ENCODE peak calls at places on chromosomes 16 and 17, in eight cellular contexts. R is lower lobe of right lung, P is prostate gland, O is heart right ventricle, V is transverse colon, U is brain microvascular endothelial cell, H is astrocyte of the spinal cord, J is fibroblast of mammary gland. B is an unnamed sample.

GRCh38 chr16:21150375-21151001 is at the start of gene DNAH3:
- DNase-seq in R (peak), P (peak), O (no peak), V (peak), U (no peak), H (no peak), J (no peak), B (no peak)

GRCh38 chr16:65510850-65511249 is 389.0 kb upstream of the CDH11 start:
- DNase-seq in R (no peak), P (no peak), O (no peak), V (no peak), U (peak), H (peak), J (no peak), B (no peak)

GRCh38 chr16:84448444-84448843 is 56.0 kb downstream of the MEAK7 start:
- DNase-seq in R (peak), P (no peak), O (no peak), V (no peak), U (no peak), H (no peak), J (no peak), B (no peak)

GRCh38 chr17:19747829-19748806 is at the start of gene ALDH3A1:
- DNase-seq in R (no peak), P (peak), O (no peak), V (peak), U (no peak), H (no peak), J (no peak), B (no peak)

GRCh38 chr16:85403693-85404092 is 209.4 kb upstream of the GSE1 start:
- DNase-seq in R (no peak), P (no peak), O (no peak), V (no peak), U (no peak), H (no peak), J (no peak), B (no peak)

GRCh38 chr17:82866521-82867214 is 26.8 kb upstream of the ZNF750 start:
- DNase-seq in R (peak), P (no peak), O (peak), V (no peak), U (peak), H (peak), J (peak), B (peak)

GRCh38 chr17:42706732-42707131 is 24.4 kb downstream of the CNTNAP1 start:
- DNase-seq in R (no peak), P (no peak), O (no peak), V (no peak), U (no peak), H (no peak), J (no peak), B (no peak)

GRCh38 chr16:57070424-57070823 is 22.0 kb upstream of the CPNE2 start:
- DNase-seq in R (no peak), P (no peak), O (no peak), V (no peak), U (no peak), H (no peak), J (no peak), B (no peak)

GRCh38 chr16:8398548-8398947 is 191.8 kb downstream of the TMEM114 start:
- DNase-seq in R (no peak), P (no peak), O (no peak), V (no peak), U (no peak), H (no peak), J (no peak), B (no peak)

GRCh38 chr16:48393843-48394703 is 8.9 kb upstream of the SIAH1 start:
- DNase-seq in R (no peak), P (no peak), O (no peak), V (no peak), U (peak), H (no peak), J (peak), B (peak)

GRCh38 chr16:24610421-24610765 is 71.0 kb downstream of the RBBP6 start:
- DNase-seq in R (no peak), P (no peak), O (no peak), V (peak), U (no peak), H (peak), J (peak), B (no peak)

GRCh38 chr17:30393911-30394867 is 15.5 kb downstream of the CPD start:
- DNase-seq in R (no peak), P (no peak), O (no peak), V (no peak), U (no peak), H (no peak), J (no peak), B (no peak)

GRCh38 chr16:49201118-49201517 is 80.5 kb downstream of the CBLN1 start:
- DNase-seq in R (no peak), P (no peak), O (no peak), V (no peak), U (no peak), H (no peak), J (no peak), B (no peak)

GRCh38 chr17:78040561-78041400 is 82.3 kb downstream of the TNRC6C start:
- DNase-seq in R (peak), P (peak), O (peak), V (peak), U (peak), H (peak), J (peak), B (no peak)

GRCh38 chr16:5509794-5510193 is 412.2 kb upstream of the EEF2KMT start:
- DNase-seq in R (peak), P (no peak), O (no peak), V (peak), U (no peak), H (no peak), J (no peak), B (no peak)

GRCh38 chr17:40817103-40817682 is 5.2 kb downstream of the KRT10 start:
- DNase-seq in R (no peak), P (no peak), O (no peak), V (no peak), U (no peak), H (no peak), J (no peak), B (no peak)

GRCh38 chr16:84791088-84791487 is 28.7 kb upstream of the CRISPLD2 start:
- DNase-seq in R (no peak), P (no peak), O (no peak), V (no peak), U (no peak), H (no peak), J (no peak), B (peak)

GRCh38 chr16:14500791-14501190 is 129.3 kb downstream of the PARN start:
- DNase-seq in R (no peak), P (no peak), O (no peak), V (no peak), U (no peak), H (no peak), J (peak), B (no peak)

GRCh38 chr16:87160218-87160617 is 157.0 kb downstream of the C16orf95 start:
- DNase-seq in R (no peak), P (no peak), O (no peak), V (no peak), U (no peak), H (no peak), J (no peak), B (no peak)

GRCh38 chr16:46859719-46860152 is 24.4 kb upstream of the GPT2 start:
- DNase-seq in R (no peak), P (no peak), O (no peak), V (peak), U (peak), H (peak), J (peak), B (peak)

GRCh38 chr17:11880714-11881113 is 116.6 kb downstream of the ZNF18 start:
- DNase-seq in R (no peak), P (peak), O (peak), V (peak), U (no peak), H (no peak), J (peak), B (no peak)

GRCh38 chr17:81934850-81935708 is 2.0 kb downstream of the PYCR1 start:
- DNase-seq in R (no peak), P (no peak), O (no peak), V (no peak), U (no peak), H (no peak), J (no peak), B (no peak)

GRCh38 chr16:46629331-46629843 is 8.2 kb upstream of the SHCBP1 start:
- DNase-seq in R (no peak), P (no peak), O (no peak), V (no peak), U (peak), H (peak), J (peak), B (peak)

GRCh38 chr16:58912571-58912970 is 178.5 kb upstream of the GOT2 start:
- DNase-seq in R (no peak), P (no peak), O (no peak), V (no peak), U (no peak), H (no peak), J (no peak), B (no peak)

GRCh38 chr17:67293251-67294203 is 48.5 kb upstream of the HELZ start:
- DNase-seq in R (peak), P (peak), O (peak), V (peak), U (peak), H (peak), J (peak), B (no peak)

GRCh38 chr16:53417011-53417410 is 17.3 kb upstream of the RBL2 start:
- DNase-seq in R (no peak), P (no peak), O (no peak), V (no peak), U (no peak), H (peak), J (peak), B (peak)
- H3K4me3 ChIP-seq in R (no peak), P (no peak), O (no peak), V (no peak), U (no peak), H (no peak), J (no peak), B (no peak)

GRCh38 chr17:79104898-79105600 is 30.4 kb downstream of the ENGASE start:
- DNase-seq in R (no peak), P (no peak), O (no peak), V (no peak), U (no peak), H (no peak), J (no peak), B (no peak)
- TF ChIP-seq CTCF in R (no peak), P (no peak), O (no peak), V (no peak), U (no peak), H (no peak), J (no peak), B (no peak)

DNA sequence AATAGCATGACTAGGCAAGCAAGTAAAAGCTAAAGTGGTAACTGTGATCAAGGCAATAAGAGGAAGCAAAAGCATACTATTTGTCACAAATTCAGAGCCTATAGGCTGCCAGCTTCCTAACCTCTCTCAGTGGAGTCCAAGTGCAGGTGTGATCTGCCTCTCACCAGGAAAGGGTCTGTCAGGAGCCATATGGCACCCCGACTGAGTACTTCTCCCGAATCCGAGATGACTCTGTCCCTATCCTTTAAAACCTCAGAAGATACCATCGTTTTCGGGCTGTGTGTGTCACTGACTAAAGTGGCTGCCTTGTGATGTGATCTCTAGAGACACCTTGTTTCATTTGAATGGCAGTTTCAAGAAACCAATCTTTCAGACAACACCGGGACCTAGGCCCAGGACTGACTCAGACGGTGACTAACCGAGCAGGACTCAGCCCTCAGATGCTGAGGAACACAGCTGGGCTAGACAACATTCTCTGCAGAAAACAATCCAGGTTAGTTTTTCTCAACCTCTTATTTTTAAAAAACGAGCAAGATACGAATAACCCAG is 63.6 kb downstream of the SMG6 start:
- DNase-seq in R (no peak), P (no peak), O (peak), V (peak), U (peak), H (peak), J (peak), B (peak)
- H3K4me3 ChIP-seq in R (no peak), P (no peak), O (no peak), V (no peak), U (no peak), H (peak), J (peak), B (no peak)

DNA sequence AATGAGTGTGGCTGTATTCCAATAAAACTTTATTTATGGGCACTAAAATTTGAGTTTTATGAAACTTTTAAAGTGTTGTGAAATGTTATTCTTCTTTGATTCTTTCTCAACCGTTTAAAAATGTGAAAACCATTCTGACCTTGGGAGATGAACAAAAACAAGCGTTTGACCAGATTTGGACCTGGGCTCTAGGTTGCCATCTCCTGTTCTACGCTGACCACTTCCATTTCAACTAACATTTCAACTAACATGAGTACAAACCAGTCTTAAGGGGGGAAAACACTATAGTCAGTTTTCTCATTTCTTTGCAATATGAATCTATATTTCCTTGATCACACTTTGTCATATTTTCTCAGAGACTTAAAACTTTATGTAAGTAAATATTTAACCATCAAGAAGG is 118.4 kb upstream of the IRX5 start:
- DNase-seq in R (no peak), P (no peak), O (no peak), V (no peak), U (no peak), H (peak), J (peak), B (peak)
- TF ChIP-seq CTCF in R (no peak), P (no peak), O (peak), V (no peak), U (peak), H (no peak), J (peak), B (peak)

GRCh38 chr16:69325784-69326171 is 4.6 kb downstream of the PDF start:
- DNase-seq in R (no peak), P (no peak), O (no peak), V (no peak), U (no peak), H (no peak), J (no peak), B (no peak)
- H3K4me3 ChIP-seq in R (no peak), P (no peak), O (no peak), V (no peak), U (no peak), H (no peak), J (no peak), B (no peak)

DNA sequence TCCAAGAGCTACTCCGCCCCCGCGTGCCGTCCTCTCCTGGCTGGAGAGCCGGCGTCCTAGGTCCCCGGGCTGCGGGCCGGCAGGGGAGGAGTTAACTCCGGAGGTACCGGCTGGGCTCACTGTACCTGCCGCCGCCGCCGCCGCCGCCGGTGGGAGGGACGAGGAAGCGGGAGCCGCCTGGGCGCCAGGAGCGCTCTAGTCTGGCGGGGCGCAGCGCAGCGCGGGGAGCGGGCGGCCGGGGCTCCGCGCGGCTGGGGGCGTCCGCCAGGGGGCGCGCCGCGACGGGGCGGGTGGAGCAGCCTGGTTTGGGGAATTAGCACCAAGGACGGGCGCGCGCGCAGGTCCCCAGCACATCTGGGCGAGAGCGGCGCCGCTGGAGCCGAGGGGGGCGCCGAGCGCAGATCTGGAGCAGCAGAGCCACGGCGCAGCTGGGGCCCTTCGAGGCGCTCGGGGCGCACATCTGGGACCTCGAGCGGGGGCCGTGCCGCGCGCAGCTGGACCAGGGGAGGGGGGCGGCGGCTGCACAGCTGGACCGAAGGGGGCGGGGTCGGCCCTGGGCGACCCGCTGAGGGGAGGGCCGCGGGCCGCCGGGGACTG is at the start of gene NXPH3:
- DNase-seq in R (peak), P (peak), O (peak), V (peak), U (peak), H (no peak), J (peak), B (no peak)
- TF ChIP-seq CTCF in R (peak), P (peak), O (peak), V (peak), U (peak), H (peak), J (no peak), B (peak)

GRCh38 chr16:2964416-2965223 is 545 bp downstream of the KREMEN2 start:
- DNase-seq in R (peak), P (no peak), O (no peak), V (peak), U (no peak), H (no peak), J (no peak), B (no peak)
- H3K4me3 ChIP-seq in R (peak), P (peak), O (peak), V (peak), U (no peak), H (no peak), J (no peak), B (no peak)